ENCODE peak calls at places on chromosomes 3 and 15, in four cellular contexts. N is CD8-positive, alpha-beta memory T cell; S is T-cell; T is SK-N-DZ. J is an unnamed sample.

GRCh38 chr3:27568393-27568792 is 84.2 kb upstream of the SLC4A7 start:
- DNase-seq in N (no peak), T (no peak), S (no peak), J (peak; percentile 84)

GRCh38 chr3:33993631-33994030 is 195.2 kb downstream of the PDCD6IP start:
- DNase-seq in N (no peak), S (no peak), T (no peak), J (peak; percentile 58)

GRCh38 chr3:56048333-56048732 is 419.9 kb downstream of the ERC2 start:
- DNase-seq in T (no peak), S (no peak), N (no peak), J (no peak)

GRCh38 chr15:74630284-74631086 is 14.8 kb downstream of the CLK3 start:
- DNase-seq in N (no peak), T (no peak), S (no peak), J (no peak)

GRCh38 chr3:133038731-133039398 is 674 bp downstream of the TMEM108 start:
- DNase-seq in S (no peak), N (no peak), T (peak; percentile 20), J (no peak)

GRCh38 chr3:14640734-14641133 is 10.8 kb upstream of the CCDC174 start:
- DNase-seq in S (no peak), T (no peak), N (no peak), J (peak; percentile 18)

GRCh38 chr15:43942157-43942556 is 115.4 kb downstream of the WDR76 start:
- DNase-seq in S (no peak), T (no peak), N (no peak), J (no peak)

GRCh38 chr3:61863579-61863978 is 302.2 kb downstream of the PTPRG start:
- DNase-seq in T (no peak), N (no peak), S (no peak), J (no peak)

GRCh38 chr15:33026614-33027013 is 167.9 kb downstream of the FMN1 start:
- DNase-seq in T (no peak), N (no peak), S (no peak), J (no peak)

GRCh38 chr3:132239587-132239986 is 77.6 kb upstream of the ACP3 start:
- DNase-seq in S (no peak), T (no peak), N (no peak), J (no peak)

J was measured in bronchial epithelial cell.